ENCODE peak calls at places on chromosomes 5 and 9, in six cellular contexts. N, G, R, S, C and L are unnamed samples. For H3K4me1, the result is how much of the 10 kb centered on the place peaks cover.

GRCh38 chr9:105679406-105680022 is 14.8 kb upstream of the TMEM38B start:
- DNase-seq in N (no peak), G (peak), R (no peak), S (no peak), C (no peak), L (no peak)

GRCh38 chr9:16413509-16414016 is 456.9 kb downstream of the BNC2 start:
- DNase-seq in N (no peak), G (no peak), R (no peak), S (no peak), C (no peak), L (no peak)

GRCh38 chr5:73944581-73944980 is 318.6 kb downstream of the ARHGEF28 start:
- DNase-seq in N (no peak), G (no peak), R (no peak), S (no peak), C (no peak), L (no peak)

GRCh38 chr9:72674961-72675360 is 153.6 kb downstream of the TMC1 start:
- DNase-seq in N (no peak), G (no peak), R (no peak), S (no peak), C (no peak), L (no peak)

GRCh38 chr5:38157024-38157423 is 101.3 kb upstream of the EGFLAM start:
- DNase-seq in N (no peak), G (no peak), R (no peak), S (no peak), C (no peak), L (no peak)

GRCh38 chr9:38082456-38083287 is 13.6 kb upstream of the SHB start:
- DNase-seq in N (no peak), G (no peak), R (no peak), S (no peak), C (no peak), L (no peak)

GRCh38 chr5:18811616-18812015 is 1176.4 kb downstream of the CDH18 start:
- DNase-seq in N (no peak), G (no peak), R (no peak), S (no peak), C (no peak), L (no peak)

GRCh38 chr5:159444441-159445082 is 114.3 kb upstream of the IL12B start:
- DNase-seq in N (no peak), G (no peak), R (no peak), S (no peak), C (peak), L (no peak)

GRCh38 chr9:10649076-10649475 is 36.3 kb upstream of the PTPRD start:
- DNase-seq in N (no peak), G (no peak), R (no peak), S (no peak), C (no peak), L (no peak)

GRCh38 chr5:72234265-72234700 is 85.8 kb downstream of the MRPS27 start:
- DNase-seq in N (no peak), G (no peak), R (peak), S (no peak), C (no peak), L (no peak)

GRCh38 chr5:72235725-72236124 is 84.3 kb downstream of the MRPS27 start:
- DNase-seq in N (no peak), G (no peak), R (no peak), S (no peak), C (no peak), L (no peak)

GRCh38 chr5:72233835-72234234 is 86.2 kb downstream of the MRPS27 start:
- DNase-seq in N (no peak), G (no peak), R (no peak), S (no peak), C (no peak), L (no peak)

GRCh38 chr5:72232838-72233237 is 87.2 kb downstream of the MRPS27 start:
- DNase-seq in N (no peak), G (no peak), R (no peak), S (no peak), C (no peak), L (no peak)

DNA sequence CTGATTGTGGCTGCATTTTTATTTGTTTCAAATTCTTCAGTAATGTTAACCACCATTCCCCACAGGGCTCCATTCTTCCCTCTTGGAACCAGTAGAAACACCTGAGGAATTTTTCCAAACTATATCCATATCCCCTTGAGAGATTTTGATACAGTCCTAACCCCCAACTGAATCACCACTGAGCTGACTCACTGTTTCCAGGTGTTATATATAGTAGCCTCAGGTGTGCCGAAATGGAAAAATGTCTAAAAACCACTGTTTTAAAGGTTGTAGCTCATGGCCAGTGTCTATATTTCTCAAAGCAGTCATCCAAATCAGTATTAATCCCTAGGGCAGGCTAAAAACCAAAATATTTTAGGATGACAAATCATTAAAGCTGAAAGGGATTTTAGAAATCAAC is 85.1 kb downstream of the MRPS27 start:
- DNase-seq in N (no peak), G (no peak), R (no peak), S (no peak), C (no peak), L (no peak)
- H3K27ac ChIP-seq in N (no peak), G (no peak), R (no peak), S (no peak), C (no peak), L (no peak)

DNA sequence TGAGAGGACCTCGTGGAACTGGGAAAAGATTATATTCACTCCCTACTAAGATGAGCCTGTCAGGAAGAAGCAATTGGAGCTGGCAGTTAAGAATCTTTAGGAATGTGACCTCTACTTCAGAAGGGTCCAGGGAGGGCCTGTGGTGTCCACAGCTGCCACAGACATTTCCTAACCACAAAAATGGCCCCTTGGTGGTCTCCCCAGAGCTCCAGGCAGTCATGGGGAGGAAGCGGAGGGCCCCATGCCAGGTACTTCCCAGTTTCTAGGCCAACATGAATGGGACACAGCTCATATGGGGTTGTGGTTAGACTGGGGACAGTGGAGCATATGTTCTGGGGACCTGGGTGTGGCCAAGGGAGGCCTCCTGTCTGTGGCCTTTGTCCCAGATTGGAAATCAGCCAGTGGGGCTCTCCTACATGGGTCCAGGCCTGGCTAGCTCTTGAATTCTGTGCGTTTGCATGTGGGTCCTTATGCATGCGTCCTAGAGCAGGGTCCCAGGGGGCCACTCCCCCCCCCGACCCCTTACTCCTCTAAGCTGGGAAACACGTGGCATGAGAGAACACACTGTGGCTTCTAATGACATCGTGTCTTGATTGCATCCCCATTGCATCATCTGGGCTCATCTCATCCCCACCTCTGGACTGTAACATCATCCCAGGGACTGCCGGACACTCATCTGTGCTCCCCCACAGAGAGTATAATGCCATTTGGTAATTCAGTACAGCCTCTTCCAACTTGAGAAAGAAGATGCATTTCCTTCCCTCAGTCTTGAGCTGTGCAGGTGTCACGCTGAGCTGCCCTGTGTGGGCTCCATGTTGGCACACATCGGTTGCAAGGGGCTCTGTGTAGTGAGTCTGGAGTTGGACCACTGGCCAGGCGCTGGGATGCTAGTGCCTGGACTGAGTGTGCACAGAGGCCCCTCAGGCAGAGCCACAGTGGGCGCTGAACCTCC is 31.3 kb downstream of the IRF1 start:
- DNase-seq in N (no peak), G (no peak), R (no peak), S (peak), C (no peak), L (no peak)
- H3K4me1 ChIP-seq in N (under half), G (half or more), R (half or more), S (half or more), C (half or more), L (under half)

DNA sequence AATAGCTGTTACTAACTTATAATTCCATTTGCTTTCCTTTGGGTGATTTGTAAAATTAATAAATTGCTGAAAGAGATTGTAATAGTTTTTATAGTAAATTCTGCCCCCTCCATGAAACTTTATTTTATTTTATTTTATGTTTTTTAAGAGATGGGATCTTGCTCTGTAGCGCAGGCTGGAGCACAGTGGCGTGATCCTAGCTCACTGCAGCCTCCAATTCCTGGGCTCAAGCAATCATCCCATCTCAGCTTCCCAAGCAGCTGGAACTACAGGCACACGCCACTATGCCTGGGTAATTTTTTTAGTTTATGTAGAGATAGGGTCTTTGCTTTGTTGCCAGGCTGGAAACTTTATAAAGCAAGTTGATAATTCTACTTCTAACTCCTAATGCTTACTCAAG is 395 bp downstream of the IL33 start:
- DNase-seq in N (no peak), G (no peak), R (no peak), S (no peak), C (no peak), L (no peak)
- H3K27ac ChIP-seq in N (no peak), G (peak), R (no peak), S (peak), C (no peak), L (peak)

GRCh38 chr9:108186996-108187395 is 668.8 kb downstream of the ACTL7B start:
- DNase-seq in N (peak), G (peak), R (no peak), S (no peak), C (no peak), L (peak)

GRCh38 chr9:108184941-108185340 is 670.8 kb downstream of the ACTL7B start:
- DNase-seq in N (no peak), G (peak), R (no peak), S (no peak), C (no peak), L (no peak)

GRCh38 chr9:108182950-108183381 is 672.8 kb downstream of the ACTL7B start:
- DNase-seq in N (no peak), G (no peak), R (no peak), S (no peak), C (no peak), L (no peak)

GRCh38 chr9:108184009-108184408 is 671.8 kb downstream of the ACTL7B start:
- DNase-seq in N (no peak), G (no peak), R (no peak), S (no peak), C (no peak), L (no peak)

DNA sequence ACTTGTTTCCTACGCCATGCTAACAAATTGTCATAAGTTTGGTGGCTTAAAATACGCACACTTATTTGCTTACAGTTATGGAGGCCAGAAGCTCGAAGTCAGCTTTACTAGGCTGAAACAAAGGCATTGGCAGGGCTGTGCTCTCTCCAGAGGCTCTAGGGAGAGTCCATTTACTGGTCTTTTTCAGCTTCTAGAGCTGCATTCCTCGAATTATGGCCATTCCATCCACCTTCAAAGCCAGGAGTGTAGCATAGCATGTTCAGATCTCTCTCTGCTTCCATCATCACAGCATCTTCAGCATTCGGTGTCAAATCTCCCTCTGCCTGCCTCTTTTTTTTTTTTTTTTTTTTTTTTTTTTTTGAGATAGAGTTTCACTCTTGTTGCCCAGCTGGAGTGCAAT is 670.2 kb downstream of the ACTL7B start:
- DNase-seq in N (no peak), G (no peak), R (no peak), S (no peak), C (no peak), L (no peak)
- H3K4me1 ChIP-seq in N (under half), G (under half), R (under half), S (under half), C (under half), L (under half)

GRCh38 chr9:30925635-30926034 is 1458.8 kb upstream of the ACO1 start:
- DNase-seq in N (no peak), G (no peak), R (no peak), S (no peak), C (no peak), L (no peak)

GRCh38 chr9:30925126-30925525 is 1459.3 kb upstream of the ACO1 start:
- DNase-seq in N (no peak), G (no peak), R (no peak), S (no peak), C (no peak), L (no peak)
- H3K27ac ChIP-seq in N (no peak), G (no peak), R (no peak), S (no peak), C (no peak), L (no peak)

GRCh38 chr9:128097156-128098016 is 29.4 kb downstream of the SLC25A25 start:
- DNase-seq in N (no peak), G (no peak), R (no peak), S (no peak), C (no peak), L (no peak)

GRCh38 chr9:128098017-128098935 is 29.3 kb downstream of the PTGES2 start:
- DNase-seq in N (peak), G (peak), R (peak), S (peak), C (no peak), L (peak)

GRCh38 chr9:128100581-128100980 is 26.9 kb downstream of the PTGES2 start:
- DNase-seq in N (no peak), G (no peak), R (no peak), S (no peak), C (no peak), L (peak)

GRCh38 chr9:128099932-128100491 is 27.5 kb downstream of the PTGES2 start:
- DNase-seq in N (no peak), G (no peak), R (no peak), S (no peak), C (no peak), L (peak)

GRCh38 chr9:128098936-128099931 is 28.3 kb downstream of the PTGES2 start:
- DNase-seq in N (no peak), G (no peak), R (no peak), S (no peak), C (no peak), L (no peak)
- H3K4me1 ChIP-seq in N (half or more), G (under half), R (half or more), S (half or more), C (under half), L (under half)

DNA sequence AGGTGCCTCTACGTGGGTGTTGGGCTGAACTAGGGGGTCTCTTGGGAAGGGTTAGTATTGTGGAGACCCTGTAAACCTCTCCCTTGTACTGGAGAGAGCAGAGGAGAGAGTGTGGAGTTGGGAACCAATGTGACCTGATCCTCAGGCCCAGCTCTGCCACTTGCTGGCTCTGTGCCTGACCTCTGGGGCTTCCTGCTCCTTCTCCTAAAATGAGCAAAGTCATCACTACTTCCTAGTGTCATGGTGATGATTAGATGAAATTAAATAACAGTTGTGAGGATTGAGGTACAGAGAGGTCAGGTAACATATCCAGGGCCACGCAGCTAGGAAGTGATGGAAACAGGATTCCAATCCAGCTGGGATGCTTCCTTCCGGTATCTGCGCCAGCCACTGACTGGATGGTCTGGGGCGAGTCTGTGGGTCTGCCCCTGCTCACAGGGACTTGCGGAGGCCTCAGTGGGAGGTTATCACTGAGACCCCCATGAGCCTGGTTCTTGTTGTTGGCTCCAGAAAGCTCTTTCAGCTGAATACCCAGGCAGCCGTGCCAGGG is 9.2 kb downstream of the GALNT10 start:
- DNase-seq in N (no peak), G (no peak), R (no peak), S (no peak), C (no peak), L (no peak)
- H3K27ac ChIP-seq in N (no peak), G (no peak), R (no peak), S (no peak), C (no peak), L (no peak)

GRCh38 chr5:148697821-148698196 is 43.5 kb upstream of the HTR4 start:
- DNase-seq in N (no peak), G (no peak), R (no peak), S (no peak), C (no peak), L (no peak)
- H3K4me1 ChIP-seq in N (under half), G (under half), R (under half), S (under half), C (under half), L (under half)

DNA sequence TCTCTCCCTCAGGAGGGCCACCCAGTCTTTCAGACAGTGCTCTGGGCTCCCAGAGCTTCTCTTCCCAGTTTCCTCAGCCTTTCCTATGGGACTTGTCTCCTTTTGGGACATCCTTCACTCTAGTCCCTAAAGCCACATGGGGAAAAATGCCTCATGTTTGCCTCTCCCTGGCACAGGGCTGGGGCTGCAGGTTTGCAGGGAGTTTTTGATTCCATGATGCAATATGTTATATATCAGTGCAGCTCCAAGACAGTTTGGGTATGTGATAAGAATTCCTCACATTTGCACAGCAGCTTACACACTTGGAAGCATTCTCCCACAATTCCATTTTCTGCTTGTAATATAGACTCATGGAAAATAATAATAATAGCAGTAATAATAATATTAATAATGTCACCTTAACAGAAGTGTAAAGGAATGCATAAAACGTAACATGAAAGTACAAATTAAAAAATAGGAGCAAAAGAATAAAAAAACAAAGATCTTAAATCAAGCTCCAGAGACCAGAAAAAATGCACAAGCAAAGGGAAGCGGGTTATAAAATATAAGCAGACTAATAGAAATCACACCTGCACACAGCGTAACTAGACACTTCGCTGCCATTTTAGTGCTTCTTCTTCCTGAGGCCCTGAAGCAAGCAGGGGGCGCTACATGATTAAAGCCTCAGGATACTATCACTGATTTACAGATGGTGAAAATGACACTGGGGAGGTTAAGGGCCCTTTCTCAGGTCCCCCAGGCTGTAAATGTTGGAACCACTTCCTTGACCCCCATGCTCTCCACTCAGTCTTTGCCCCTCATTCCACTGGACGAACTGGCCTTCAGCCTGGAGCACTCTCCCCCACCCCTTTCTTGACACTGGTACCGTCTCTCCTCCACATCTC is 70.0 kb upstream of the IL17B start:
- DNase-seq in N (no peak), G (peak), R (no peak), S (no peak), C (peak), L (no peak)
- H3K27ac ChIP-seq in N (peak), G (peak), R (no peak), S (peak), C (no peak), L (peak)

DNA sequence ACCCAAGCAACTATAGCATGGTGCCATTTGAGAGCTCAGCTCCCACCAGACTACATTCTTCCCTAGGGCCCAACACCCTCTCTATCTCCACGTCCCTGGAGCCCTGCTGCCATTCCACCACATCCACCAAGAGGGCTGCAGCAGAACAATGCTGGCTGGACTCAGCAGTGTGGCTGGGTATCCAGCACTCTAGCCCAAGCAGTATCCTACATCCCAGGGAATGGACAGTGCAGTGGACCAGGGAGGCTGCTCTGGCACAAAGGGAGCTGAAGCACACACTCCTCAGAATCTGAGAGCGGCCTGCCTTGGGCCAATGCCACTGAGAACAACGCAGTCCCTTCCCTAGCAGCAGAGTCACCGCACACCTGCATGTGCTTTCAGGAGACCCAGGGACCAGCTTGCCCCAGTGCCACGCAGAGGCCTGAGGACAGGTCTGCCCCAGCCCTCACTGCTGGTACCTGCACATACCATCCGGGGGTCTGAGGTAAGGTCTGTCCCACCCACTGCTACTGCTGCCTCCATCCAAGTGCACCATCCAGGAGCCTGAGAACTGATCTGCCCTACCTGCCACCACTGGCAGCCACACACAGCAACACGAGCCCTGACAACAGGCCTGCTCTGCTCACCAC is 95.9 kb downstream of the ZDHHC21 start:
- DNase-seq in N (no peak), G (no peak), R (no peak), S (no peak), C (no peak), L (no peak)
- H3K4me1 ChIP-seq in N (under half), G (under half), R (under half), S (under half), C (under half), L (under half)